ENCODE peak calls at places on chromosome 11, in five cellular contexts. I is Calu3; O is iPS DF 19.7; H is stromal cell of bone marrow; X is stimulated activated CD4-positive, alpha-beta T cell treated with anti-CD3 and anti-CD28 coated beads, Interleukin-12 subunit alpha, Interleukin-12 subunit beta, amount 100 ng/mL, for 24 hours. D is an unnamed sample.

GRCh38 chr11:113474362-113475159 is 637 bp downstream of the DRD2 start:
- DNase-seq in X (no peak), H (peak), I (peak), O (peak), D (peak)

GRCh38 chr11:57323503-57324153 is 1.1 kb downstream of the TNKS1BP1 start:
- DNase-seq in X (no peak), O (no peak), I (no peak), H (no peak), D (no peak)

GRCh38 chr11:101583180-101584128 is at the start of gene TRPC6:
- DNase-seq in O (peak), I (no peak), X (no peak), H (no peak), D (no peak)

GRCh38 chr11:64450168-64450560 is 91.2 kb downstream of the RPS6KA4 start:
- DNase-seq in H (no peak), X (no peak), O (no peak), I (no peak), D (no peak)

GRCh38 chr11:19951558-19952083 is 208.7 kb downstream of the DBX1 start:
- DNase-seq in H (peak), O (no peak), I (peak), X (no peak), D (peak)

GRCh38 chr11:76707293-76707825 is 36.8 kb upstream of the LRRC32 start:
- DNase-seq in I (no peak), H (no peak), O (no peak), X (no peak), D (no peak)

GRCh38 chr11:2746401-2747230 is 46.8 kb upstream of the KCNQ1OT1 start:
- DNase-seq in X (no peak), I (no peak), H (no peak), O (no peak), D (no peak)

GRCh38 chr11:71481101-71481960 is 28.3 kb downstream of the NADSYN1 start:
- DNase-seq in I (peak), O (no peak), H (no peak), X (no peak), D (no peak)

GRCh38 chr11:70299636-70300035 is 29.1 kb downstream of the PPFIA1 start:
- DNase-seq in I (no peak), X (no peak), O (no peak), H (no peak), D (no peak)

GRCh38 chr11:119912214-119912613 is 183.2 kb upstream of the NECTIN1 start:
- DNase-seq in X (no peak), I (no peak), O (no peak), H (no peak), D (no peak)

GRCh38 chr11:28384418-28384817 is 276.2 kb downstream of the METTL15 start:
- DNase-seq in O (no peak), I (peak), H (peak), X (no peak), D (no peak)

GRCh38 chr11:85626496-85626895 is 648 bp downstream of the DLG2 start:
- DNase-seq in H (no peak), X (no peak), I (no peak), O (no peak), D (no peak)

GRCh38 chr11:70756341-70756740 is 358.0 kb downstream of the CTTN start:
- DNase-seq in O (no peak), X (no peak), I (no peak), H (no peak), D (no peak)

GRCh38 chr11:3004481-3004880 is 12.4 kb upstream of the NAP1L4 start:
- DNase-seq in O (no peak), I (no peak), X (no peak), H (no peak), D (no peak)

GRCh38 chr11:17411418-17411817 is 23.0 kb upstream of the KCNJ11 start:
- DNase-seq in X (no peak), H (no peak), O (no peak), I (no peak), D (no peak)

GRCh38 chr11:119376197-119376847 is 5.2 kb downstream of the USP2 start:
- DNase-seq in I (no peak), X (no peak), O (no peak), H (no peak), D (no peak)

GRCh38 chr11:124602193-124602592 is 9.0 kb upstream of the PANX3 start:
- DNase-seq in H (peak), O (no peak), X (no peak), I (no peak), D (no peak)

GRCh38 chr11:119103793-119104192 is 2.1 kb upstream of the DPAGT1 start:
- DNase-seq in H (no peak), I (no peak), X (no peak), O (no peak), D (no peak)

GRCh38 chr11:5452712-5453111 is 3.6 kb downstream of the OR51I2 start:
- DNase-seq in H (no peak), X (no peak), O (no peak), I (no peak), D (no peak)

GRCh38 chr11:1050581-1051355 is 14.2 kb upstream of the MUC6 start:
- DNase-seq in X (peak), O (peak), H (no peak), I (peak), D (peak)

GRCh38 chr11:77176996-77177395 is 49.0 kb downstream of the MYO7A start:
- DNase-seq in O (no peak), X (no peak), I (no peak), H (no peak), D (no peak)

GRCh38 chr11:13896990-13897353 is 65.6 kb upstream of the SPON1 start:
- DNase-seq in I (no peak), H (no peak), O (no peak), X (no peak), D (no peak)

GRCh38 chr11:76380977-76381719 is at the start of the genes GVQW3 and THAP12:
- DNase-seq in O (peak), I (peak), H (peak), X (peak), D (peak)

GRCh38 chr11:72831521-72832300 is 17.5 kb downstream of the ATG16L2 start:
- DNase-seq in O (no peak), H (peak), X (no peak), I (peak), D (peak)

GRCh38 chr11:22477312-22477711 is 139.1 kb downstream of the SLC17A6 start:
- DNase-seq in X (no peak), O (no peak), I (no peak), H (no peak), D (no peak)

GRCh38 chr11:67663515-67664212 is 10.8 kb downstream of the ALDH3B2 start:
- DNase-seq in H (no peak), I (no peak), O (no peak), X (no peak), D (no peak)

GRCh38 chr11:73399159-73400090 is 23.2 kb downstream of the RELT start:
- DNase-seq in X (no peak), O (no peak), H (no peak), I (no peak), D (no peak)

GRCh38 chr11:73409431-73409830 is 33.2 kb downstream of the RELT start:
- DNase-seq in I (no peak), O (no peak), X (no peak), H (no peak), D (no peak)

GRCh38 chr11:94768602-94769511 is 701 bp downstream of the AMOTL1 start:
- DNase-seq in H (no peak), I (peak), X (no peak), O (no peak), D (no peak)

D was measured in iPS DF 6.9.